ENCODE peak calls at places on chromosomes 11 and 22, in eight cellular contexts. S is GM12892, E is fibroblast of lung, X is activated T-helper 1 cell treated with Interleukin-2 at 50 U/mL for 16 hours, V is brain microvascular endothelial cell, C is amniotic stem cell, R is WERI-Rb-1, U is GM12891. I is an unnamed sample.

GRCh38 chr11:122085264-122085663 is 30.8 kb downstream of the BLID start:
- DNase-seq in S (no peak), E (peak; percentile 96), X (no peak), V (peak; percentile 72), C (peak; percentile 71), R (no peak), U (no peak), I (peak; percentile 25)

GRCh38 chr11:2991477-2992233 is 474 bp downstream of the NAP1L4 start:
- DNase-seq in S (no peak), E (peak; percentile 38), X (no peak), V (peak; percentile 12), C (peak; percentile 75), R (no peak), U (no peak), I (peak; percentile 67)

GRCh38 chr11:130725417-130726233 is 190.7 kb downstream of the SNX19 start:
- DNase-seq in S (no peak), E (peak; percentile 71), X (no peak), V (no peak), C (no peak), R (no peak), U (no peak), I (no peak)

GRCh38 chr11:16216831-16217230 is 139.5 kb downstream of the SOX6 start:
- DNase-seq in S (no peak), E (no peak), X (no peak), V (no peak), C (no peak), R (no peak), U (no peak), I (no peak)

GRCh38 chr11:67627394-67627787 is 2.3 kb downstream of the NUDT8 start:
- DNase-seq in S (no peak), E (no peak), X (no peak), V (no peak), C (no peak), R (no peak), U (no peak), I (no peak)

GRCh38 chr11:60840711-60841430 is 1.0 kb upstream of the CCDC86 start:
- DNase-seq in S (no peak), E (peak; percentile 95), X (no peak), V (peak; percentile 89), C (no peak), R (no peak), U (no peak), I (peak; percentile 92)

GRCh38 chr11:44604171-44604581 is 38.7 kb downstream of the CD82 start:
- DNase-seq in S (no peak), E (peak; percentile 49), X (no peak), V (no peak), C (no peak), R (no peak), U (no peak), I (no peak)

GRCh38 chr11:1022411-1022810 is 14.1 kb downstream of the MUC6 start:
- DNase-seq in S (no peak), E (no peak), X (no peak), V (no peak), C (no peak), R (no peak), U (no peak), I (no peak)

GRCh38 chr22:30868663-30869385 is 99.8 kb downstream of the MORC2 start:
- DNase-seq in S (peak; percentile 18), E (peak; percentile 50), X (no peak), V (peak; percentile 37), C (no peak), R (no peak), U (peak; percentile 12), I (peak; percentile 54)

GRCh38 chr11:44133335-44133946 is 38.0 kb downstream of the EXT2 start:
- DNase-seq in S (no peak), E (peak; percentile 33), X (no peak), V (peak; percentile 42), C (peak; percentile 20), R (no peak), U (no peak), I (peak; percentile 21)

GRCh38 chr11:118281284-118281683 is 17.2 kb upstream of the MPZL2 start:
- DNase-seq in S (no peak), E (no peak), X (no peak), V (no peak), C (no peak), R (no peak), U (no peak), I (no peak)

GRCh38 chr11:88421530-88421929 is 84.0 kb upstream of the CTSC start:
- DNase-seq in S (no peak), E (peak; percentile 56), X (no peak), V (peak; percentile 23), C (no peak), R (no peak), U (no peak), I (no peak)

GRCh38 chr22:36901411-36902142 is 11.9 kb upstream of the CSF2RB start:
- DNase-seq in S (peak; percentile 58), E (no peak), X (no peak), V (no peak), C (no peak), R (no peak), U (peak; percentile 58), I (no peak)

GRCh38 chr11:27158763-27159679 is 118.4 kb downstream of the BBOX1 start:
- DNase-seq in S (no peak), E (peak; percentile 79), X (no peak), V (peak; percentile 90), C (peak; percentile 56), R (peak; percentile 44), U (peak; percentile 14), I (peak; percentile 66)

GRCh38 chr11:8693010-8693551 is 10.5 kb downstream of the RPL27A start:
- DNase-seq in S (no peak), E (no peak), X (no peak), V (peak; percentile 48), C (no peak), R (no peak), U (no peak), I (no peak)